ENCODE peak calls at places on chromosomes 4 and X, in seven cellular contexts. One of them, this sample, is unnamed.

GRCh38 chrX:12791253-12792228 is at the start of gene PRPS2:
- DNase-seq in astrocyte: peak; percentile 18
- DNase-seq in DND-41: peak; percentile 88
- DNase-seq in fibroblast of lung: peak; percentile 43
- DNase-seq in OCI-LY7: peak; percentile 60
- DNase-seq in H1: peak; percentile 76
- DNase-seq in GM23248: peak; percentile 56
- DNase-seq in this sample: peak; percentile 45

GRCh38 chr4:5212255-5213032 is 161.2 kb downstream of the STK32B start:
- DNase-seq in astrocyte: no peak
- DNase-seq in DND-41: no peak
- DNase-seq in fibroblast of lung: no peak
- DNase-seq in OCI-LY7: no peak
- DNase-seq in H1: no peak
- DNase-seq in GM23248: no peak
- DNase-seq in this sample: peak; percentile 11

GRCh38 chr4:57405359-57405758 is 295.2 kb upstream of the IGFBP7 start:
- DNase-seq in astrocyte: peak; percentile 47
- DNase-seq in DND-41: no peak
- DNase-seq in fibroblast of lung: peak; percentile 59
- DNase-seq in OCI-LY7: no peak
- DNase-seq in H1: no peak
- DNase-seq in GM23248: peak; percentile 86
- DNase-seq in this sample: no peak

GRCh38 chrX:63930140-63930539 is 145.1 kb upstream of the ARHGEF9 start:
- DNase-seq in astrocyte: no peak
- DNase-seq in DND-41: peak; percentile 7
- DNase-seq in fibroblast of lung: no peak
- DNase-seq in OCI-LY7: no peak
- DNase-seq in H1: no peak
- DNase-seq in GM23248: peak; percentile 58
- DNase-seq in this sample: no peak

GRCh38 chr4:6907658-6908191 is 1.9 kb upstream of the TBC1D14 start:
- DNase-seq in astrocyte: no peak
- DNase-seq in DND-41: no peak
- DNase-seq in fibroblast of lung: no peak
- DNase-seq in OCI-LY7: peak; percentile 37
- DNase-seq in H1: peak; percentile 72
- DNase-seq in GM23248: peak; percentile 34
- DNase-seq in this sample: no peak

GRCh38 chr4:37609621-37610020 is 76.6 kb downstream of the RELL1 start:
- DNase-seq in astrocyte: no peak
- DNase-seq in DND-41: no peak
- DNase-seq in fibroblast of lung: no peak
- DNase-seq in OCI-LY7: no peak
- DNase-seq in H1: no peak
- DNase-seq in GM23248: no peak
- DNase-seq in this sample: no peak

GRCh38 chr4:108425988-108426387 is 194.4 kb upstream of the RPL34 start:
- DNase-seq in astrocyte: peak; percentile 94
- DNase-seq in DND-41: no peak
- DNase-seq in fibroblast of lung: peak; percentile 94
- DNase-seq in OCI-LY7: no peak
- DNase-seq in H1: no peak
- DNase-seq in GM23248: peak; percentile 77
- DNase-seq in this sample: no peak

GRCh38 chrX:153519569-153520285 is 2.3 kb downstream of the ATP2B3 start:
- DNase-seq in astrocyte: no peak
- DNase-seq in DND-41: no peak
- DNase-seq in fibroblast of lung: peak; percentile 64
- DNase-seq in OCI-LY7: no peak
- DNase-seq in H1: no peak
- DNase-seq in GM23248: peak; percentile 74
- DNase-seq in this sample: no peak

GRCh38 chrX:45505214-45505613 is 304.5 kb upstream of the DIPK2B start:
- DNase-seq in astrocyte: peak; percentile 61
- DNase-seq in DND-41: no peak
- DNase-seq in fibroblast of lung: peak; percentile 74
- DNase-seq in OCI-LY7: no peak
- DNase-seq in H1: no peak
- DNase-seq in GM23248: peak; percentile 57
- DNase-seq in this sample: no peak

GRCh38 chrX:120213438-120214265 is 37.0 kb upstream of the ZBTB33 start:
- DNase-seq in astrocyte: peak; percentile 15
- DNase-seq in DND-41: peak; percentile 63
- DNase-seq in fibroblast of lung: peak; percentile 33
- DNase-seq in OCI-LY7: peak; percentile 50
- DNase-seq in H1: peak; percentile 72
- DNase-seq in GM23248: peak; percentile 57
- DNase-seq in this sample: peak; percentile 63

GRCh38 chr4:183758006-183758734 is 99.1 kb downstream of the TRAPPC11 start:
- DNase-seq in astrocyte: no peak
- DNase-seq in DND-41: no peak
- DNase-seq in fibroblast of lung: no peak
- DNase-seq in OCI-LY7: no peak
- DNase-seq in H1: peak; percentile 80
- DNase-seq in GM23248: peak; percentile 12
- DNase-seq in this sample: no peak

GRCh38 chr4:2249526-2249991 is 7.6 kb upstream of the HAUS3 start:
- DNase-seq in astrocyte: no peak
- DNase-seq in DND-41: peak; percentile 3
- DNase-seq in fibroblast of lung: no peak
- DNase-seq in OCI-LY7: no peak
- DNase-seq in H1: no peak
- DNase-seq in GM23248: no peak
- DNase-seq in this sample: no peak

GRCh38 chr4:3317656-3318211 is 24.9 kb downstream of the RGS12 start:
- DNase-seq in astrocyte: no peak
- DNase-seq in DND-41: no peak
- DNase-seq in fibroblast of lung: no peak
- DNase-seq in OCI-LY7: no peak
- DNase-seq in H1: no peak
- DNase-seq in GM23248: no peak
- DNase-seq in this sample: no peak

GRCh38 chrX:38805294-38806053 is 4.2 kb downstream of the MID1IP1 start:
- DNase-seq in astrocyte: peak; percentile 58
- DNase-seq in DND-41: peak; percentile 79
- DNase-seq in fibroblast of lung: peak; percentile 68
- DNase-seq in OCI-LY7: peak; percentile 81
- DNase-seq in H1: peak; percentile 47
- DNase-seq in GM23248: peak; percentile 89
- DNase-seq in this sample: peak; percentile 55

GRCh38 chrX:41110801-41111625 is 25.8 kb downstream of the USP9X start:
- DNase-seq in astrocyte: peak; percentile 58
- DNase-seq in DND-41: no peak
- DNase-seq in fibroblast of lung: peak; percentile 67
- DNase-seq in OCI-LY7: no peak
- DNase-seq in H1: no peak
- DNase-seq in GM23248: no peak
- DNase-seq in this sample: no peak

GRCh38 chr4:54784188-54784671 is 126.5 kb downstream of the KIT start:
- DNase-seq in astrocyte: peak; percentile 27
- DNase-seq in DND-41: no peak
- DNase-seq in fibroblast of lung: peak; percentile 34
- DNase-seq in OCI-LY7: no peak
- DNase-seq in H1: no peak
- DNase-seq in GM23248: peak; percentile 96
- DNase-seq in this sample: no peak

GRCh38 chr4:65670331-65671031 is at the start of gene EPHA5:
- DNase-seq in astrocyte: peak; percentile 97
- DNase-seq in DND-41: peak; percentile 67
- DNase-seq in fibroblast of lung: peak; percentile 98
- DNase-seq in OCI-LY7: no peak
- DNase-seq in H1: peak; percentile 86
- DNase-seq in GM23248: peak; percentile 68
- DNase-seq in this sample: peak; percentile 25

GRCh38 chr4:159142254-159142653 is 39.4 kb downstream of the RAPGEF2 start:
- DNase-seq in astrocyte: peak; percentile 41
- DNase-seq in DND-41: no peak
- DNase-seq in fibroblast of lung: peak; percentile 58
- DNase-seq in OCI-LY7: no peak
- DNase-seq in H1: no peak
- DNase-seq in GM23248: peak; percentile 45
- DNase-seq in this sample: no peak

GRCh38 chr4:20761382-20761781 is 61.1 kb downstream of the PACRGL start:
- DNase-seq in astrocyte: no peak
- DNase-seq in DND-41: no peak
- DNase-seq in fibroblast of lung: no peak
- DNase-seq in OCI-LY7: no peak
- DNase-seq in H1: no peak
- DNase-seq in GM23248: no peak
- DNase-seq in this sample: no peak

GRCh38 chr4:99087887-99088484 is 602 bp downstream of the ADH5 start:
- DNase-seq in astrocyte: peak; percentile 63
- DNase-seq in DND-41: peak; percentile 47
- DNase-seq in fibroblast of lung: peak; percentile 70
- DNase-seq in OCI-LY7: peak; percentile 52
- DNase-seq in H1: no peak
- DNase-seq in GM23248: peak; percentile 95
- DNase-seq in this sample: peak; percentile 21

GRCh38 chr4:42083816-42084215 is 68.6 kb downstream of the BEND4 start:
- DNase-seq in astrocyte: no peak
- DNase-seq in DND-41: no peak
- DNase-seq in fibroblast of lung: peak; percentile 3
- DNase-seq in OCI-LY7: no peak
- DNase-seq in H1: no peak
- DNase-seq in GM23248: peak; percentile 37
- DNase-seq in this sample: no peak

GRCh38 chr4:2861631-2862436 is 18.2 kb downstream of the ADD1 start:
- DNase-seq in astrocyte: no peak
- DNase-seq in DND-41: no peak
- DNase-seq in fibroblast of lung: no peak
- DNase-seq in OCI-LY7: no peak
- DNase-seq in H1: peak; percentile 39
- DNase-seq in GM23248: peak; percentile 43
- DNase-seq in this sample: no peak

GRCh38 chrX:118666521-118666920 is 60.9 kb upstream of the IL13RA1 start:
- DNase-seq in astrocyte: no peak
- DNase-seq in DND-41: no peak
- DNase-seq in fibroblast of lung: peak; percentile 16
- DNase-seq in OCI-LY7: no peak
- DNase-seq in H1: no peak
- DNase-seq in GM23248: no peak
- DNase-seq in this sample: no peak

GRCh38 chr4:17336524-17336941 is 175.4 kb downstream of the QDPR start:
- DNase-seq in astrocyte: peak; percentile 68
- DNase-seq in DND-41: peak; percentile 79
- DNase-seq in fibroblast of lung: peak; percentile 68
- DNase-seq in OCI-LY7: peak; percentile 95
- DNase-seq in H1: no peak
- DNase-seq in GM23248: no peak
- DNase-seq in this sample: peak; percentile 96
- H2AFZ ChIP-seq in astrocyte: peak overlapping the region; percentile 35
- H2AFZ ChIP-seq in DND-41: no peak overlapping the region
- H2AFZ ChIP-seq in fibroblast of lung: no peak overlapping the region
- H2AFZ ChIP-seq in OCI-LY7: peak overlapping the region; percentile 59
- H2AFZ ChIP-seq in H1: no peak overlapping the region
- H2AFZ ChIP-seq in GM23248: no peak overlapping the region
- H2AFZ ChIP-seq in this sample: no peak overlapping the region

DNA sequence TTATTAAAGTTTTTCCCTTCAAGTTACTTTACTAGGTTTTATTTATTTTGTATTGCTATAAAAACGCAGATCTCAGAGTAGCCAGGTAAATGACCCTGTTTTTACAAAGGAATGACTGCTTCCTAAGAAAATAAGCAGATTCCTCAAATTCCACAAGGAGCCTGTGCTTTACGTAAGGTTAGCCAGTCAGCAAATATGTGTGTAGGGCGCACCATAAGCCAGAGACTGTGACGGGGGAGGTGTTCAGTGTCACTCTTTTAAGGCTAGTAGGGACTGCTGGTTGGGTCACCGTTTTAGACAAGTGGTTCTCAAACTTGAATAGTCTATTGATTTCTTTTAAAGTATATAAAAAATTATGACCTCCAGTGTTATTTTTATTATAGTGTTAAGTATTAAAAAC is 119.9 kb downstream of the ANK2 start:
- DNase-seq in astrocyte: peak; percentile 16
- DNase-seq in DND-41: no peak
- DNase-seq in fibroblast of lung: peak; percentile 23
- DNase-seq in OCI-LY7: no peak
- DNase-seq in H1: no peak
- DNase-seq in GM23248: no peak
- DNase-seq in this sample: no peak
- H2AFZ ChIP-seq in astrocyte: no peak overlapping the region
- H2AFZ ChIP-seq in DND-41: no peak overlapping the region
- H2AFZ ChIP-seq in fibroblast of lung: no peak overlapping the region
- H2AFZ ChIP-seq in OCI-LY7: no peak overlapping the region
- H2AFZ ChIP-seq in H1: no peak overlapping the region
- H2AFZ ChIP-seq in GM23248: no peak overlapping the region
- H2AFZ ChIP-seq in this sample: no peak overlapping the region

GRCh38 chr4:151176711-151177110 is 77.3 kb downstream of the RPS3A start:
- DNase-seq in astrocyte: no peak
- DNase-seq in DND-41: no peak
- DNase-seq in fibroblast of lung: no peak
- DNase-seq in OCI-LY7: no peak
- DNase-seq in H1: no peak
- DNase-seq in GM23248: no peak
- DNase-seq in this sample: no peak
- H2AFZ ChIP-seq in astrocyte: no peak overlapping the region
- H2AFZ ChIP-seq in DND-41: no peak overlapping the region
- H2AFZ ChIP-seq in fibroblast of lung: no peak overlapping the region
- H2AFZ ChIP-seq in OCI-LY7: no peak overlapping the region
- H2AFZ ChIP-seq in H1: no peak overlapping the region
- H2AFZ ChIP-seq in GM23248: no peak overlapping the region
- H2AFZ ChIP-seq in this sample: no peak overlapping the region

GRCh38 chrX:137195991-137196390 is 162.2 kb upstream of the GPR101 start:
- DNase-seq in astrocyte: peak; percentile 34
- DNase-seq in DND-41: no peak
- DNase-seq in fibroblast of lung: peak; percentile 43
- DNase-seq in OCI-LY7: no peak
- DNase-seq in H1: no peak
- DNase-seq in GM23248: peak; percentile 51
- DNase-seq in this sample: no peak

GRCh38 chrX:137195296-137195695 is 161.5 kb upstream of the GPR101 start:
- DNase-seq in astrocyte: no peak
- DNase-seq in DND-41: no peak
- DNase-seq in fibroblast of lung: no peak
- DNase-seq in OCI-LY7: no peak
- DNase-seq in H1: no peak
- DNase-seq in GM23248: no peak
- DNase-seq in this sample: no peak

GRCh38 chrX:137198040-137198439 is 164.2 kb upstream of the GPR101 start:
- DNase-seq in astrocyte: no peak
- DNase-seq in DND-41: no peak
- DNase-seq in fibroblast of lung: no peak
- DNase-seq in OCI-LY7: no peak
- DNase-seq in H1: no peak
- DNase-seq in GM23248: no peak
- DNase-seq in this sample: no peak

GRCh38 chrX:137194164-137194563 is 160.4 kb upstream of the GPR101 start:
- DNase-seq in astrocyte: no peak
- DNase-seq in DND-41: peak; percentile 39
- DNase-seq in fibroblast of lung: no peak
- DNase-seq in OCI-LY7: peak; percentile 0
- DNase-seq in H1: peak; percentile 47
- DNase-seq in GM23248: peak; percentile 36
- DNase-seq in this sample: peak; percentile 36
- H2AFZ ChIP-seq in astrocyte: no peak overlapping the region
- H2AFZ ChIP-seq in DND-41: no peak overlapping the region
- H2AFZ ChIP-seq in fibroblast of lung: no peak overlapping the region
- H2AFZ ChIP-seq in OCI-LY7: no peak overlapping the region
- H2AFZ ChIP-seq in H1: no peak overlapping the region
- H2AFZ ChIP-seq in GM23248: no peak overlapping the region
- H2AFZ ChIP-seq in this sample: no peak overlapping the region

This sample was measured in MM.1S.